ENCODE peak calls at places on chromosomes 7 and 10, in five cellular contexts. One of them, this sample, is unnamed.

GRCh38 chr10:132192991-132193670 is 6.4 kb downstream of the DPYSL4 start:
- ATAC-seq in activated T-cell treated with anti-CD3 and anti-CD28 coated beads, Interleukin-2, amount 50 U/mL, for 72 hours: no peak
- ATAC-seq in central memory CD8-positive, alpha-beta T cell: no peak
- ATAC-seq in heart left ventricle: peak; percentile 83
- ATAC-seq in activated CD8-positive, alpha-beta memory T cell treated with anti-CD3 and anti-CD28 coated beads, Interleukin-2, amount 10 ng/mL, durations not matched to agents 7 days and 5 days: no peak
- ATAC-seq in this sample: no peak

GRCh38 chr7:16033233-16033632 is 346.8 kb upstream of the MEOX2 start:
- ATAC-seq in activated T-cell treated with anti-CD3 and anti-CD28 coated beads, Interleukin-2, amount 50 U/mL, for 72 hours: no peak
- ATAC-seq in central memory CD8-positive, alpha-beta T cell: no peak
- ATAC-seq in heart left ventricle: peak; percentile 77
- ATAC-seq in activated CD8-positive, alpha-beta memory T cell treated with anti-CD3 and anti-CD28 coated beads, Interleukin-2, amount 10 ng/mL, durations not matched to agents 7 days and 5 days: no peak
- ATAC-seq in this sample: no peak

GRCh38 chr10:21831986-21832735 is 171.4 kb downstream of the DNAJC1 start:
- ATAC-seq in activated T-cell treated with anti-CD3 and anti-CD28 coated beads, Interleukin-2, amount 50 U/mL, for 72 hours: no peak
- ATAC-seq in central memory CD8-positive, alpha-beta T cell: no peak
- ATAC-seq in heart left ventricle: no peak
- ATAC-seq in activated CD8-positive, alpha-beta memory T cell treated with anti-CD3 and anti-CD28 coated beads, Interleukin-2, amount 10 ng/mL, durations not matched to agents 7 days and 5 days: no peak
- ATAC-seq in this sample: no peak

GRCh38 chr10:84541289-84541637 is 212.9 kb downstream of the CCSER2 start:
- ATAC-seq in activated T-cell treated with anti-CD3 and anti-CD28 coated beads, Interleukin-2, amount 50 U/mL, for 72 hours: no peak
- ATAC-seq in central memory CD8-positive, alpha-beta T cell: no peak
- ATAC-seq in heart left ventricle: no peak
- ATAC-seq in activated CD8-positive, alpha-beta memory T cell treated with anti-CD3 and anti-CD28 coated beads, Interleukin-2, amount 10 ng/mL, durations not matched to agents 7 days and 5 days: no peak
- ATAC-seq in this sample: no peak

GRCh38 chr10:119981826-119982225 is 89.3 kb downstream of the SEC23IP start:
- ATAC-seq in activated T-cell treated with anti-CD3 and anti-CD28 coated beads, Interleukin-2, amount 50 U/mL, for 72 hours: no peak
- ATAC-seq in central memory CD8-positive, alpha-beta T cell: no peak
- ATAC-seq in heart left ventricle: no peak
- ATAC-seq in activated CD8-positive, alpha-beta memory T cell treated with anti-CD3 and anti-CD28 coated beads, Interleukin-2, amount 10 ng/mL, durations not matched to agents 7 days and 5 days: no peak
- ATAC-seq in this sample: no peak

GRCh38 chr7:100604078-100604975 is 2.2 kb downstream of the PCOLCE start:
- ATAC-seq in activated T-cell treated with anti-CD3 and anti-CD28 coated beads, Interleukin-2, amount 50 U/mL, for 72 hours: peak; percentile 81
- ATAC-seq in central memory CD8-positive, alpha-beta T cell: peak; percentile 69
- ATAC-seq in heart left ventricle: peak; percentile 82
- ATAC-seq in activated CD8-positive, alpha-beta memory T cell treated with anti-CD3 and anti-CD28 coated beads, Interleukin-2, amount 10 ng/mL, durations not matched to agents 7 days and 5 days: peak; percentile 78
- ATAC-seq in this sample: peak; percentile 72

GRCh38 chr10:13720699-13721098 is 133.9 kb downstream of the PRPF18 start:
- ATAC-seq in activated T-cell treated with anti-CD3 and anti-CD28 coated beads, Interleukin-2, amount 50 U/mL, for 72 hours: no peak
- ATAC-seq in central memory CD8-positive, alpha-beta T cell: no peak
- ATAC-seq in heart left ventricle: no peak
- ATAC-seq in activated CD8-positive, alpha-beta memory T cell treated with anti-CD3 and anti-CD28 coated beads, Interleukin-2, amount 10 ng/mL, durations not matched to agents 7 days and 5 days: no peak
- ATAC-seq in this sample: no peak

GRCh38 chr7:142797342-142797798 is 26.6 kb downstream of the PRSS2 start:
- ATAC-seq in activated T-cell treated with anti-CD3 and anti-CD28 coated beads, Interleukin-2, amount 50 U/mL, for 72 hours: no peak
- ATAC-seq in central memory CD8-positive, alpha-beta T cell: no peak
- ATAC-seq in heart left ventricle: no peak
- ATAC-seq in activated CD8-positive, alpha-beta memory T cell treated with anti-CD3 and anti-CD28 coated beads, Interleukin-2, amount 10 ng/mL, durations not matched to agents 7 days and 5 days: peak; percentile 21
- ATAC-seq in this sample: no peak

GRCh38 chr10:84075226-84076046 is 63.9 kb upstream of the GHITM start:
- ATAC-seq in activated T-cell treated with anti-CD3 and anti-CD28 coated beads, Interleukin-2, amount 50 U/mL, for 72 hours: no peak
- ATAC-seq in central memory CD8-positive, alpha-beta T cell: no peak
- ATAC-seq in heart left ventricle: peak; percentile 45
- ATAC-seq in activated CD8-positive, alpha-beta memory T cell treated with anti-CD3 and anti-CD28 coated beads, Interleukin-2, amount 10 ng/mL, durations not matched to agents 7 days and 5 days: no peak
- ATAC-seq in this sample: no peak

GRCh38 chr10:96687317-96688012 is 32.8 kb downstream of the PIK3AP1 start:
- ATAC-seq in activated T-cell treated with anti-CD3 and anti-CD28 coated beads, Interleukin-2, amount 50 U/mL, for 72 hours: no peak
- ATAC-seq in central memory CD8-positive, alpha-beta T cell: no peak
- ATAC-seq in heart left ventricle: peak; percentile 36
- ATAC-seq in activated CD8-positive, alpha-beta memory T cell treated with anti-CD3 and anti-CD28 coated beads, Interleukin-2, amount 10 ng/mL, durations not matched to agents 7 days and 5 days: no peak
- ATAC-seq in this sample: no peak

GRCh38 chr10:6617319-6618076 is 37.4 kb upstream of the PRKCQ start:
- ATAC-seq in activated T-cell treated with anti-CD3 and anti-CD28 coated beads, Interleukin-2, amount 50 U/mL, for 72 hours: peak; percentile 69
- ATAC-seq in central memory CD8-positive, alpha-beta T cell: no peak
- ATAC-seq in heart left ventricle: no peak
- ATAC-seq in activated CD8-positive, alpha-beta memory T cell treated with anti-CD3 and anti-CD28 coated beads, Interleukin-2, amount 10 ng/mL, durations not matched to agents 7 days and 5 days: no peak
- ATAC-seq in this sample: peak; percentile 76

GRCh38 chr7:13822678-13823077 is 166.8 kb downstream of the ETV1 start:
- ATAC-seq in activated T-cell treated with anti-CD3 and anti-CD28 coated beads, Interleukin-2, amount 50 U/mL, for 72 hours: no peak
- ATAC-seq in central memory CD8-positive, alpha-beta T cell: no peak
- ATAC-seq in heart left ventricle: no peak
- ATAC-seq in activated CD8-positive, alpha-beta memory T cell treated with anti-CD3 and anti-CD28 coated beads, Interleukin-2, amount 10 ng/mL, durations not matched to agents 7 days and 5 days: no peak
- ATAC-seq in this sample: no peak

GRCh38 chr7:2018786-2019692 is 213.7 kb downstream of the MAD1L1 start:
- ATAC-seq in activated T-cell treated with anti-CD3 and anti-CD28 coated beads, Interleukin-2, amount 50 U/mL, for 72 hours: no peak
- ATAC-seq in central memory CD8-positive, alpha-beta T cell: no peak
- ATAC-seq in heart left ventricle: peak; percentile 68
- ATAC-seq in activated CD8-positive, alpha-beta memory T cell treated with anti-CD3 and anti-CD28 coated beads, Interleukin-2, amount 10 ng/mL, durations not matched to agents 7 days and 5 days: no peak
- ATAC-seq in this sample: no peak

GRCh38 chr10:101529207-101529606 is 58.9 kb downstream of the POLL start:
- ATAC-seq in activated T-cell treated with anti-CD3 and anti-CD28 coated beads, Interleukin-2, amount 50 U/mL, for 72 hours: no peak
- ATAC-seq in central memory CD8-positive, alpha-beta T cell: no peak
- ATAC-seq in heart left ventricle: no peak
- ATAC-seq in activated CD8-positive, alpha-beta memory T cell treated with anti-CD3 and anti-CD28 coated beads, Interleukin-2, amount 10 ng/mL, durations not matched to agents 7 days and 5 days: no peak
- ATAC-seq in this sample: no peak

GRCh38 chr7:13945670-13946069 is 43.8 kb downstream of the ETV1 start:
- ATAC-seq in activated T-cell treated with anti-CD3 and anti-CD28 coated beads, Interleukin-2, amount 50 U/mL, for 72 hours: no peak
- ATAC-seq in central memory CD8-positive, alpha-beta T cell: no peak
- ATAC-seq in heart left ventricle: no peak
- ATAC-seq in activated CD8-positive, alpha-beta memory T cell treated with anti-CD3 and anti-CD28 coated beads, Interleukin-2, amount 10 ng/mL, durations not matched to agents 7 days and 5 days: no peak
- ATAC-seq in this sample: no peak

GRCh38 chr10:97711640-97712267 is 1.8 kb upstream of the MARVELD1 start:
- ATAC-seq in activated T-cell treated with anti-CD3 and anti-CD28 coated beads, Interleukin-2, amount 50 U/mL, for 72 hours: no peak
- ATAC-seq in central memory CD8-positive, alpha-beta T cell: no peak
- ATAC-seq in heart left ventricle: no peak
- ATAC-seq in activated CD8-positive, alpha-beta memory T cell treated with anti-CD3 and anti-CD28 coated beads, Interleukin-2, amount 10 ng/mL, durations not matched to agents 7 days and 5 days: no peak
- ATAC-seq in this sample: no peak

GRCh38 chr10:77036993-77037734 is 600.4 kb downstream of the KCNMA1 start:
- ATAC-seq in activated T-cell treated with anti-CD3 and anti-CD28 coated beads, Interleukin-2, amount 50 U/mL, for 72 hours: no peak
- ATAC-seq in central memory CD8-positive, alpha-beta T cell: no peak
- ATAC-seq in heart left ventricle: no peak
- ATAC-seq in activated CD8-positive, alpha-beta memory T cell treated with anti-CD3 and anti-CD28 coated beads, Interleukin-2, amount 10 ng/mL, durations not matched to agents 7 days and 5 days: no peak
- ATAC-seq in this sample: no peak

GRCh38 chr7:140923358-140924006 is 1.2 kb downstream of the BRAF start:
- ATAC-seq in activated T-cell treated with anti-CD3 and anti-CD28 coated beads, Interleukin-2, amount 50 U/mL, for 72 hours: no peak
- ATAC-seq in central memory CD8-positive, alpha-beta T cell: no peak
- ATAC-seq in heart left ventricle: peak; percentile 47
- ATAC-seq in activated CD8-positive, alpha-beta memory T cell treated with anti-CD3 and anti-CD28 coated beads, Interleukin-2, amount 10 ng/mL, durations not matched to agents 7 days and 5 days: no peak
- ATAC-seq in this sample: peak; percentile 3

GRCh38 chr10:62054825-62055224 is 153.3 kb downstream of the ARID5B start:
- ATAC-seq in activated T-cell treated with anti-CD3 and anti-CD28 coated beads, Interleukin-2, amount 50 U/mL, for 72 hours: peak; percentile 33
- ATAC-seq in central memory CD8-positive, alpha-beta T cell: no peak
- ATAC-seq in heart left ventricle: no peak
- ATAC-seq in activated CD8-positive, alpha-beta memory T cell treated with anti-CD3 and anti-CD28 coated beads, Interleukin-2, amount 10 ng/mL, durations not matched to agents 7 days and 5 days: no peak
- ATAC-seq in this sample: peak; percentile 29

GRCh38 chr10:110415809-110416208 is 81.9 kb upstream of the DUSP5 start:
- ATAC-seq in activated T-cell treated with anti-CD3 and anti-CD28 coated beads, Interleukin-2, amount 50 U/mL, for 72 hours: no peak
- ATAC-seq in central memory CD8-positive, alpha-beta T cell: no peak
- ATAC-seq in heart left ventricle: peak; percentile 50
- ATAC-seq in activated CD8-positive, alpha-beta memory T cell treated with anti-CD3 and anti-CD28 coated beads, Interleukin-2, amount 10 ng/mL, durations not matched to agents 7 days and 5 days: no peak
- ATAC-seq in this sample: no peak

GRCh38 chr10:72223743-72224101 is 7.6 kb upstream of the ASCC1 start:
- ATAC-seq in activated T-cell treated with anti-CD3 and anti-CD28 coated beads, Interleukin-2, amount 50 U/mL, for 72 hours: peak; percentile 52
- ATAC-seq in central memory CD8-positive, alpha-beta T cell: no peak
- ATAC-seq in heart left ventricle: peak; percentile 38
- ATAC-seq in activated CD8-positive, alpha-beta memory T cell treated with anti-CD3 and anti-CD28 coated beads, Interleukin-2, amount 10 ng/mL, durations not matched to agents 7 days and 5 days: no peak
- ATAC-seq in this sample: peak; percentile 77

GRCh38 chr10:44981172-44982113 is 2.8 kb upstream of the DEPP1 start:
- ATAC-seq in activated T-cell treated with anti-CD3 and anti-CD28 coated beads, Interleukin-2, amount 50 U/mL, for 72 hours: no peak
- ATAC-seq in central memory CD8-positive, alpha-beta T cell: no peak
- ATAC-seq in heart left ventricle: peak; percentile 43
- ATAC-seq in activated CD8-positive, alpha-beta memory T cell treated with anti-CD3 and anti-CD28 coated beads, Interleukin-2, amount 10 ng/mL, durations not matched to agents 7 days and 5 days: peak; percentile 58
- ATAC-seq in this sample: peak; percentile 45

GRCh38 chr10:103428989-103429643 is 23.1 kb downstream of the CALHM2 start:
- ATAC-seq in activated T-cell treated with anti-CD3 and anti-CD28 coated beads, Interleukin-2, amount 50 U/mL, for 72 hours: no peak
- ATAC-seq in central memory CD8-positive, alpha-beta T cell: no peak
- ATAC-seq in heart left ventricle: no peak
- ATAC-seq in activated CD8-positive, alpha-beta memory T cell treated with anti-CD3 and anti-CD28 coated beads, Interleukin-2, amount 10 ng/mL, durations not matched to agents 7 days and 5 days: peak; percentile 40
- ATAC-seq in this sample: peak; percentile 63

GRCh38 chr10:124741281-124741921 is 2.8 kb downstream of the FAM53B start:
- ATAC-seq in activated T-cell treated with anti-CD3 and anti-CD28 coated beads, Interleukin-2, amount 50 U/mL, for 72 hours: peak; percentile 64
- ATAC-seq in central memory CD8-positive, alpha-beta T cell: peak; percentile 63
- ATAC-seq in heart left ventricle: peak; percentile 77
- ATAC-seq in activated CD8-positive, alpha-beta memory T cell treated with anti-CD3 and anti-CD28 coated beads, Interleukin-2, amount 10 ng/mL, durations not matched to agents 7 days and 5 days: peak; percentile 62
- ATAC-seq in this sample: peak; percentile 64

GRCh38 chr10:46092523-46093195 is 46.6 kb upstream of the MSMB start:
- ATAC-seq in activated T-cell treated with anti-CD3 and anti-CD28 coated beads, Interleukin-2, amount 50 U/mL, for 72 hours: no peak
- ATAC-seq in central memory CD8-positive, alpha-beta T cell: peak; percentile 64
- ATAC-seq in heart left ventricle: peak; percentile 16
- ATAC-seq in activated CD8-positive, alpha-beta memory T cell treated with anti-CD3 and anti-CD28 coated beads, Interleukin-2, amount 10 ng/mL, durations not matched to agents 7 days and 5 days: peak; percentile 31
- ATAC-seq in this sample: peak; percentile 17

GRCh38 chr10:117240105-117240729 is 697 bp upstream of the SLC18A2 start:
- ATAC-seq in activated T-cell treated with anti-CD3 and anti-CD28 coated beads, Interleukin-2, amount 50 U/mL, for 72 hours: no peak
- ATAC-seq in central memory CD8-positive, alpha-beta T cell: no peak
- ATAC-seq in heart left ventricle: no peak
- ATAC-seq in activated CD8-positive, alpha-beta memory T cell treated with anti-CD3 and anti-CD28 coated beads, Interleukin-2, amount 10 ng/mL, durations not matched to agents 7 days and 5 days: no peak
- ATAC-seq in this sample: no peak

GRCh38 chr10:70193391-70193844 is 23.1 kb upstream of the SAR1A start:
- ATAC-seq in activated T-cell treated with anti-CD3 and anti-CD28 coated beads, Interleukin-2, amount 50 U/mL, for 72 hours: no peak
- ATAC-seq in central memory CD8-positive, alpha-beta T cell: no peak
- ATAC-seq in heart left ventricle: peak; percentile 27
- ATAC-seq in activated CD8-positive, alpha-beta memory T cell treated with anti-CD3 and anti-CD28 coated beads, Interleukin-2, amount 10 ng/mL, durations not matched to agents 7 days and 5 days: no peak
- ATAC-seq in this sample: no peak

GRCh38 chr10:91043173-91043910 is 122.5 kb upstream of the ANKRD1 start:
- ATAC-seq in activated T-cell treated with anti-CD3 and anti-CD28 coated beads, Interleukin-2, amount 50 U/mL, for 72 hours: no peak
- ATAC-seq in central memory CD8-positive, alpha-beta T cell: no peak
- ATAC-seq in heart left ventricle: peak; percentile 90
- ATAC-seq in activated CD8-positive, alpha-beta memory T cell treated with anti-CD3 and anti-CD28 coated beads, Interleukin-2, amount 10 ng/mL, durations not matched to agents 7 days and 5 days: no peak
- ATAC-seq in this sample: no peak

GRCh38 chr7:30022991-30023390 is 3.5 kb downstream of the FKBP14 start:
- ATAC-seq in activated T-cell treated with anti-CD3 and anti-CD28 coated beads, Interleukin-2, amount 50 U/mL, for 72 hours: no peak
- ATAC-seq in central memory CD8-positive, alpha-beta T cell: no peak
- ATAC-seq in heart left ventricle: no peak
- ATAC-seq in activated CD8-positive, alpha-beta memory T cell treated with anti-CD3 and anti-CD28 coated beads, Interleukin-2, amount 10 ng/mL, durations not matched to agents 7 days and 5 days: no peak
- ATAC-seq in this sample: no peak

GRCh38 chr7:55522268-55522902 is 49.9 kb downstream of the VOPP1 start:
- ATAC-seq in activated T-cell treated with anti-CD3 and anti-CD28 coated beads, Interleukin-2, amount 50 U/mL, for 72 hours: no peak
- ATAC-seq in central memory CD8-positive, alpha-beta T cell: no peak
- ATAC-seq in heart left ventricle: no peak
- ATAC-seq in activated CD8-positive, alpha-beta memory T cell treated with anti-CD3 and anti-CD28 coated beads, Interleukin-2, amount 10 ng/mL, durations not matched to agents 7 days and 5 days: no peak
- ATAC-seq in this sample: no peak

GRCh38 chr10:17923728-17924127 is 28.0 kb upstream of the SLC39A12 start:
- ATAC-seq in activated T-cell treated with anti-CD3 and anti-CD28 coated beads, Interleukin-2, amount 50 U/mL, for 72 hours: no peak
- ATAC-seq in central memory CD8-positive, alpha-beta T cell: no peak
- ATAC-seq in heart left ventricle: no peak
- ATAC-seq in activated CD8-positive, alpha-beta memory T cell treated with anti-CD3 and anti-CD28 coated beads, Interleukin-2, amount 10 ng/mL, durations not matched to agents 7 days and 5 days: no peak
- ATAC-seq in this sample: no peak

GRCh38 chr10:24468281-24468751 is 255.4 kb downstream of the ARHGAP21 start:
- ATAC-seq in activated T-cell treated with anti-CD3 and anti-CD28 coated beads, Interleukin-2, amount 50 U/mL, for 72 hours: no peak
- ATAC-seq in central memory CD8-positive, alpha-beta T cell: no peak
- ATAC-seq in heart left ventricle: peak; percentile 42
- ATAC-seq in activated CD8-positive, alpha-beta memory T cell treated with anti-CD3 and anti-CD28 coated beads, Interleukin-2, amount 10 ng/mL, durations not matched to agents 7 days and 5 days: no peak
- ATAC-seq in this sample: no peak

GRCh38 chr7:64634406-64635062 is 31.4 kb upstream of the ZNF107 start:
- ATAC-seq in activated T-cell treated with anti-CD3 and anti-CD28 coated beads, Interleukin-2, amount 50 U/mL, for 72 hours: no peak
- ATAC-seq in central memory CD8-positive, alpha-beta T cell: no peak
- ATAC-seq in heart left ventricle: no peak
- ATAC-seq in activated CD8-positive, alpha-beta memory T cell treated with anti-CD3 and anti-CD28 coated beads, Interleukin-2, amount 10 ng/mL, durations not matched to agents 7 days and 5 days: no peak
- ATAC-seq in this sample: no peak

GRCh38 chr10:12957081-12957480 is 44.4 kb downstream of the CCDC3 start:
- ATAC-seq in activated T-cell treated with anti-CD3 and anti-CD28 coated beads, Interleukin-2, amount 50 U/mL, for 72 hours: no peak
- ATAC-seq in central memory CD8-positive, alpha-beta T cell: no peak
- ATAC-seq in heart left ventricle: no peak
- ATAC-seq in activated CD8-positive, alpha-beta memory T cell treated with anti-CD3 and anti-CD28 coated beads, Interleukin-2, amount 10 ng/mL, durations not matched to agents 7 days and 5 days: no peak
- ATAC-seq in this sample: no peak

GRCh38 chr7:2872296-2872874 is 28.3 kb upstream of the GNA12 start:
- ATAC-seq in activated T-cell treated with anti-CD3 and anti-CD28 coated beads, Interleukin-2, amount 50 U/mL, for 72 hours: no peak
- ATAC-seq in central memory CD8-positive, alpha-beta T cell: no peak
- ATAC-seq in heart left ventricle: no peak
- ATAC-seq in activated CD8-positive, alpha-beta memory T cell treated with anti-CD3 and anti-CD28 coated beads, Interleukin-2, amount 10 ng/mL, durations not matched to agents 7 days and 5 days: no peak
- ATAC-seq in this sample: no peak

GRCh38 chr10:71064413-71065118 is 147.8 kb upstream of the UNC5B start:
- ATAC-seq in activated T-cell treated with anti-CD3 and anti-CD28 coated beads, Interleukin-2, amount 50 U/mL, for 72 hours: no peak
- ATAC-seq in central memory CD8-positive, alpha-beta T cell: no peak
- ATAC-seq in heart left ventricle: peak; percentile 84
- ATAC-seq in activated CD8-positive, alpha-beta memory T cell treated with anti-CD3 and anti-CD28 coated beads, Interleukin-2, amount 10 ng/mL, durations not matched to agents 7 days and 5 days: no peak
- ATAC-seq in this sample: no peak

GRCh38 chr10:90148121-90148855 is 446.9 kb downstream of the KIF20B start:
- ATAC-seq in activated T-cell treated with anti-CD3 and anti-CD28 coated beads, Interleukin-2, amount 50 U/mL, for 72 hours: no peak
- ATAC-seq in central memory CD8-positive, alpha-beta T cell: no peak
- ATAC-seq in heart left ventricle: no peak
- ATAC-seq in activated CD8-positive, alpha-beta memory T cell treated with anti-CD3 and anti-CD28 coated beads, Interleukin-2, amount 10 ng/mL, durations not matched to agents 7 days and 5 days: no peak
- ATAC-seq in this sample: no peak

This sample was measured in activated T-helper 17 cell treated with anti-CD3 and anti-CD28 coated beads, Interleukin-2, amount 50 U/mL, for 72 hours.